ENCODE peak calls at places on chromosomes 2 and 18, in five cellular contexts. B is H1, L is SK-N-SH, Y is A549, O is ovary. W is an unnamed sample.

GRCh38 chr2:55888941-55889340 is 34.6 kb downstream of the EFEMP1 start:
- DNase-seq in Y (no peak), B (no peak), O (no peak), L (no peak), W (no peak)

GRCh38 chr18:39660141-39660540 is 2094.5 kb upstream of the CELF4 start:
- DNase-seq in O (no peak), Y (no peak), B (no peak), L (no peak), W (no peak)

GRCh38 chr2:80302001-80302464 is 2.5 kb downstream of the LRRTM1 start:
- DNase-seq in L (peak), Y (no peak), O (no peak), B (peak), W (no peak)

GRCh38 chr2:88159955-88160415 is 10.2 kb upstream of the THNSL2 start:
- DNase-seq in B (no peak), L (peak), O (no peak), Y (peak), W (no peak)

GRCh38 chr2:96541326-96541725 is 4.8 kb downstream of the ARID5A start:
- DNase-seq in B (no peak), L (peak), O (no peak), Y (no peak), W (no peak)

GRCh38 chr2:34368304-34368703 is 769.2 kb upstream of the FAM98A start:
- DNase-seq in L (no peak), Y (no peak), B (no peak), O (no peak), W (no peak)

GRCh38 chr18:77160515-77160914 is 27.9 kb upstream of the MBP start:
- DNase-seq in B (no peak), L (no peak), Y (no peak), O (no peak), W (no peak)

GRCh38 chr2:240438810-240439697 is 3.6 kb downstream of the GPC1 start:
- DNase-seq in Y (no peak), B (no peak), O (no peak), L (no peak), W (peak)

DNA sequence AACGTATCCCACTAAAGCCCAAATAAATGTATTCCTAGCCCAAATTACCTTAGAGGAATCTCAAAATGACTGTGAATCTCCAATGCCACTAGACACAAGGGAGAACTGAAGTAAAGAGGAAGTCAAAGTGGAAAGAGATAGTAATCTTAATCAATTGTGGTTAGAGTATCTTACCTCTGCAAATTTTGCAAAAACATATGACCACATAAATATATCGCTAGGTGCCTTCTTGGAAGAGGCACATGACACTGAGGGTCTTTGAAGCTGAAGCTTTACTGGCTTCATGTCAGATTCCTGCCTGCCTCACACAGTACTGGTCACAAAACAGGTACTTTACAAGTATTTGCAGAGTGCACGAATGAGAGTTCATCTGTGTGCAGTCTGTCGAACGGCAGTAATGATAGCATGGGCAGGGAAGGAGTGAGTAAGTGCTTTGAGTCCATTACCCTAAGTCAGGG is 87.5 kb upstream of the TLK1 start:
- DNase-seq in Y (no peak), L (no peak), O (no peak), B (no peak), W (no peak)
- TF ChIP-seq EP300 in Y (no peak), L (no peak), O (no peak), B (no peak), W (no peak)

GRCh38 chr2:237323656-237324055 is 90.3 kb downstream of the COL6A3 start:
- DNase-seq in B (no peak), Y (no peak), O (no peak), L (no peak), W (no peak)
- H3K27ac ChIP-seq in B (no peak), Y (no peak), O (no peak), L (no peak), W (no peak)

DNA sequence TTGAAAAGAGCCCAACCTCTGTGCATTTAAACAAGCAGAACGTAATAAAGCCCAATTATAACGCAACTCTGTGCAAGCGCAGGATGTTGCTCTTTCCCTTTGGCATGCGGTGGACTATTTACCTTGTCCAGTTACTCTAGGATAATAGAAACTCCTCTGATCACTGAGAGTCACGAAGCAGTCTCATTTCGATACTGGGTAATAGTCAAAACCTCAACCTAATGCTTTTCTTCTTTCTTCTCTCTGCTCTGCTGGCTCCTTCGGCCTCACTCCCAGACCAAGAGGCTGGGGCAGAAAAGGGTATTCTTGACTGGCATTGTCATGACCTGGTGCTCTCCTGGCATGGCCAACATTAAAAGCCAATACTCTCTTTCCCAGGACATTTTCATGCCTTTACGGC is 89.7 kb upstream of the GCFC2 start:
- DNase-seq in Y (no peak), O (no peak), L (no peak), B (no peak), W (no peak)
- TF ChIP-seq EP300 in Y (no peak), O (no peak), L (no peak), B (no peak), W (no peak)

DNA sequence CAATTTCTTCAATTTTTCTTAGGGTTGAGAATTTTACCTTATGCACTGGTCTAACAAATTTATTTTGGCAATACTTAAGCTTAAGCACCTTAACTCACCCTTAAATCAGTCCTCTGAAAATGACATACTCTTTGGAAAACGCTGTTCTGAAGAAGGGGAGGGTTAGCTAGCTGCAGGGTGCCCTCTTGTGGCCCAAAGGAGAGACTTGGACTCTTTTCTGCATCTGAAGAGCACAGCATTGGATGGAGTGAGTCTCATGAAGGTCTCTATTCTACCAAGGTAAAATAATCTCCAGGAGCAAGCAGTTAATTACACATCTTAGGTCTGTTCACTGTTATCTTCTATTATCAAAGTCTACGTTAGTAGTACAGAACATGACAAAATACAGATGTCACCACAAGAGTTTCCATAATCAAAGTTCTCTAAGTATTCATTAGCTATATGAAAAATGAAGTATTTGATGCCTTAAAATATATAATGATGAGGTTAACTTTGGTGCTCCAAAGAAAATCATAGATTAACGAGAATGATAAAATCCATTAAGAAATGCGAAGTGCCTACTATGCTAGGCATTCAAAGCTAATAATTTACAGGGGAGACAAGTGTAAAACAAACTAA is 24.4 kb downstream of the PUM2 start:
- DNase-seq in B (no peak), L (peak), Y (peak), O (peak), W (no peak)
- H3K27ac ChIP-seq in B (no peak), L (peak), Y (no peak), O (no peak), W (no peak)

GRCh38 chr2:183078467-183079334 is at the start of gene DUSP19:
- DNase-seq in Y (peak), B (peak), O (peak), L (peak), W (no peak)
- TF ChIP-seq EP300 in Y (no peak), B (no peak), O (no peak), L (no peak), W (no peak)

GRCh38 chr2:156464106-156464505 is 27.9 kb downstream of the GPD2 start:
- DNase-seq in Y (no peak), L (no peak), O (no peak), B (no peak), W (no peak)
- H3K27ac ChIP-seq in Y (no peak), L (peak), O (no peak), B (no peak), W (no peak)

GRCh38 chr2:85707304-85707703 is 13.1 kb downstream of the GNLY start:
- DNase-seq in L (peak), Y (peak), O (peak), B (no peak), W (peak)
- TF ChIP-seq EP300 in L (no peak), Y (no peak), O (no peak), B (no peak), W (peak)